ENCODE peak calls at places on chromosomes 4 and X, in eight cellular contexts. Z is tibial nerve, D is SK-N-MC, P is BE2C, T is aorta, I is Karpas-422, Y is cardiac fibroblast, U is left lung. H is an unnamed sample.

GRCh38 chr4:113384600-113384999 is 335.1 kb downstream of the ANK2 start:
- DNase-seq in P (no peak), U (no peak), Z (no peak), D (no peak), I (no peak), T (no peak), Y (peak; percentile 66), H (peak; percentile 54)

GRCh38 chr4:22493523-22493922 is 22.3 kb downstream of the ADGRA3 start:
- DNase-seq in P (no peak), U (no peak), Z (no peak), T (no peak), I (no peak), D (no peak), Y (no peak), H (no peak)

GRCh38 chr4:153576443-153576774 is 107.7 kb upstream of the TLR2 start:
- DNase-seq in Z (no peak), U (no peak), I (no peak), T (no peak), P (no peak), Y (no peak), D (no peak), H (no peak)

GRCh38 chr4:183468210-183469095 is 24.0 kb downstream of the CDKN2AIP start:
- DNase-seq in I (no peak), Y (peak; percentile 37), D (no peak), T (no peak), P (no peak), U (no peak), Z (no peak), H (no peak)

GRCh38 chr4:174394915-174395314 is 111.2 kb downstream of the CEP44 start:
- DNase-seq in I (no peak), Y (peak; percentile 58), Z (no peak), D (no peak), T (no peak), U (no peak), P (no peak), H (peak; percentile 36)

GRCh38 chr4:123786955-123787354 is 390.4 kb downstream of the SPRY1 start:
- DNase-seq in Y (peak; percentile 72), U (no peak), Z (no peak), I (no peak), P (no peak), T (no peak), D (no peak), H (peak; percentile 83)

GRCh38 chr4:16894406-16894805 is 4.0 kb downstream of the LDB2 start:
- DNase-seq in Y (peak; percentile 32), Z (no peak), P (no peak), U (no peak), T (no peak), I (no peak), D (no peak), H (no peak)

GRCh38 chrX:124592745-124593144 is 246.4 kb downstream of the SH2D1A start:
- DNase-seq in P (no peak), I (no peak), Z (no peak), D (no peak), T (no peak), U (no peak), Y (no peak), H (no peak)

GRCh38 chr4:100042235-100042634 is 92.2 kb upstream of the H2AZ1 start:
- DNase-seq in I (no peak), D (no peak), T (no peak), Y (peak; percentile 27), P (no peak), Z (no peak), U (no peak), H (peak; percentile 6)

GRCh38 chr4:26127001-26127400 is 193.8 kb upstream of the RBPJ start:
- DNase-seq in P (no peak), I (no peak), U (no peak), Y (no peak), Z (no peak), D (no peak), T (no peak), H (no peak)

DNA sequence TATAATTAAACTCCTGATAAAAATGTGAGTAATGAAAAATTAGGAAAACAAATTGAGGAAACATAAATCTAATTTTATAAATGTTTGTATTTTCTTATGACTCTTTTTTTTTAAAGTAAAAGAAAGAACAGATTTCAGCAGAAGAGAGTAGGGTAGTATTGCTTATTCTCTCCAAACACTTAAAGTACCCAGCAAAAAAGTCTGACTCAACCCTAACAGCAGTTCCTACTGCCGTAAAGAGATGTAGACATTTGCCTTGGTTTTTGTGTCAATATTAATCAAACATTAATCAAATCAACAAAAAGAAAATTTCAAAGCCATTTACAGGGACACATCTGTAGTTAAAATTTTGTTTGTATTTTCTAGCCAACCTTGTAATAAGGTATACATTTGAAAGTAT is 508.4 kb downstream of the IL15 start:
- DNase-seq in U (no peak), P (no peak), D (no peak), Y (no peak), Z (no peak), T (no peak), I (no peak), H (no peak)
- H3K4me3 ChIP-seq in U (no peak overlapping the region), P (no peak overlapping the region), D (no peak overlapping the region), Y (no peak overlapping the region), Z (no peak overlapping the region), T (no peak overlapping the region), I (no peak overlapping the region), H (no peak overlapping the region)

DNA sequence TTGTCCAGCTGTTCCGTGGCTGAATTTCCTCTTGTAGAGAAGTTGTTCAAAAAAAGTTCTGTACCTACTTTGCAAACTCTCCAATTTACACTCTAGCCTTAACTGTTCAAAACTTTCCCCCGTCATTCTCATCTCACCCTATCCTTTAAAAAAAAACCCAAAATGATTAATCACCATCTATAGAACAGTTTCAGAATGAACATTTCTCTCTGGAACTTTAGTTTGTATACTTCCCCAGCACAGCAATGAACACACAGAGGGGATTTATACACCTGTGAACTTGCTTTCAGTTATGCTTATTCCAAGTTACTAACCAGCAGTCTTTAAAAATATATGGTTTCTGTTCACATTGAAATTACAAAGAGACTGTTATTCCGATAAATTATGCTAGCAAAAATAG is 1.2 kb downstream of the GEMIN8 start:
- DNase-seq in I (peak; percentile 54), Z (no peak), U (no peak), D (no peak), T (no peak), P (no peak), Y (no peak), H (no peak)
- H3K4me3 ChIP-seq in I (peak overlapping the region; percentile 81), Z (no peak overlapping the region), U (peak overlapping the region; percentile 58), D (peak overlapping the region; percentile 86), T (no peak overlapping the region), P (peak overlapping the region; percentile 67), Y (peak overlapping the region; percentile 58), H (peak overlapping the region; percentile 56)

GRCh38 chr4:176064539-176064938 is 1.1 kb upstream of the WDR17 start:
- DNase-seq in P (no peak), T (no peak), U (no peak), D (no peak), Z (no peak), I (no peak), Y (no peak), H (no peak)

GRCh38 chr4:176066757-176067156 is 1.1 kb downstream of the WDR17 start:
- DNase-seq in Z (no peak), P (no peak), Y (no peak), T (no peak), I (no peak), D (no peak), U (no peak), H (no peak)

GRCh38 chr4:176063718-176064117 is 1.9 kb upstream of the WDR17 start:
- DNase-seq in P (no peak), U (peak; percentile 56), T (no peak), I (no peak), Y (no peak), D (no peak), Z (no peak), H (no peak)

DNA sequence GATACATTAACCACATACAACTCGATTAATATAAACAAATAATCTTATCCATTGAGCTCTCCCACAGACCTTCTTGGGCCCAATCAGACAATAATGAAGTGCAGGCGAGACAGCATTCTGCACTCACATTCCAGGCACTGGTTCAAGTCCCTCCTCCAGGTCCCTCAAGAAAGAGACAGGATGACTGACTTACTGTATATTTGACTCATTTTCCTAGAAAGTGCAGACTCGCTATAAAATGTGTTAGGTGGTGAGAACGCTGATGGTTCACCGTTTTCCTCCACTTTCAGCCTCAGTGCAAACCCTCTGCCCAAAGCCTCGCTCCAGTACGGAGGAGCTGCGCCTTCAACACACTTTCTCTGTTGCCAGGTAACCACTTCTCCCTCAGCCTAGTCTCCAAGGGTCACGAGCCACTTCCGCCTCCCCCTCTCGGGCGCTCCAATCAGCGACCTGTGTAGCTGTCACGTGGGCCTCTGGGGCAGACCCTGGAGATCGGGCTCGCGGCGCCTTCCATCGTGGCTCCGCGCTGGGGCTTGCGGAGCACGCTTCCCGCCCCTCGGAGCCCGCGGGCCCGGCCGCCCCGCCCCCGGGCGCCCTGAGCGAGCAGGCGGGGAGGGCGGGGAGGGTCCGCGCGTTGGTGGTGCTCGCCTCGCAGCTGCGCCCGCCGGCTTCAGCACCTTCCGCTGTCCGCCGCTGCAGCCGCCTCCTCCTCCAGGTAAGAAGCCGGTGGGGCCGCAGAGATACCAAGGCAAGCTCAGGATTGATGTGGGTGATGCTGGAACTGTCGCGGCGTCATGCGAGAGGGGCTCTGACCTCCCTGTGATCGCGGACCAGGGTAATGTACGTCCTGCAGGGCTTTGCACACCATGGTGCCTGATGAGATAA is at the start of gene WDR17:
- DNase-seq in I (peak; percentile 93), P (peak; percentile 97), Y (peak; percentile 24), D (peak; percentile 77), U (peak; percentile 94), T (peak; percentile 96), Z (peak; percentile 57), H (peak; percentile 14)
- H3K4me3 ChIP-seq in I (peak within 1 kb of the TSS; percentile 74), P (peak within 1 kb of the TSS; percentile 87), Y (peak within 1 kb of the TSS; percentile 43), D (peak within 1 kb of the TSS; percentile 96), U (peak within 1 kb of the TSS; percentile 52), T (peak within 1 kb of the TSS; percentile 58), Z (peak within 1 kb of the TSS; percentile 76), H (peak within 1 kb of the TSS; percentile 57)

GRCh38 chr4:158664806-158665205 is 6.9 kb downstream of the C4orf46 start:
- DNase-seq in T (no peak), D (no peak), I (peak; percentile 37), Y (no peak), U (peak; percentile 82), P (no peak), Z (no peak), H (no peak)

GRCh38 chr4:158666892-158667291 is 4.8 kb downstream of the C4orf46 start:
- DNase-seq in Y (no peak), D (no peak), U (no peak), T (no peak), Z (no peak), I (peak; percentile 37), P (no peak), H (no peak)

GRCh38 chr4:158669310-158669709 is 2.4 kb downstream of the C4orf46 start:
- DNase-seq in T (no peak), U (no peak), Z (no peak), I (no peak), Y (no peak), P (no peak), D (no peak), H (no peak)

GRCh38 chr4:158670975-158671664 is 567 bp downstream of the C4orf46 start:
- DNase-seq in T (no peak), D (peak; percentile 42), Z (peak; percentile 35), I (peak; percentile 80), Y (peak; percentile 81), P (peak; percentile 91), U (no peak), H (peak; percentile 62)

DNA sequence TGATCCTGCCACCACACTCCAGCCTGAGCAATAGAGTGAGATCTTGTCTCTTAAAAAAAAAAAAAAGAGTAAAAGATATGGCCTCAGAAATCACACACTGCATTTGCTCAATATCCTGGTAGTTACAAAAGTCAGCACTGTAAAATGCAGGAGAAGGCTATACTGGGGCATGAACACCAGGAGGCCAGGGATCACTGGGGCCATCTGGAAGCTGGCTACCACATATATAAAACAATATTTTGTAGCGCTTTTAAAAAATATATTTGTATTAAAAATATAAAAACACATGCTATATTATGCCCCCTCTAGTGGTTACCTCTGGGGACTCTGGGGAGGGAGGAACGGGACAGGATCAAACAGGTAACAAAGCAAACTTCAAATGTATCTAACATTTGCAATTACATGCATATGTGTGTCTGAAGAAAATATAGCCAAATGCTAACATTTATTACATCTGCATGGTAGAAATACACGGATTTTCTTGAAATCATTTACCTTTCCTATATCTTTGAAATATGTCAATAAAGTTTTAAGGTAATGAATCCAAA is 4.0 kb downstream of the C4orf46 start:
- DNase-seq in U (no peak), D (no peak), T (no peak), Z (no peak), P (peak; percentile 55), Y (peak; percentile 63), I (peak; percentile 71), H (no peak)
- H3K4me3 ChIP-seq in U (no peak overlapping the region), D (no peak overlapping the region), T (no peak overlapping the region), Z (no peak overlapping the region), P (no peak overlapping the region), Y (no peak overlapping the region), I (no peak overlapping the region), H (no peak overlapping the region)

H was measured in skeletal muscle cell.